ENCODE peak calls at places on chromosomes 4 and X, in nine cellular contexts. U is lung, V is SJCRH30, Y is small intestine, I is brain microvascular endothelial cell, X is heart left ventricle, R is RWPE2, L is neuronal stem cell, M is ovary. W is an unnamed sample.
A peak's percentile ranks its signal among the peaks of the same experiment; 100 is the strongest.

GRCh38 chr4:18691431-18692200 is 670.1 kb upstream of the LCORL start:
- DNase-seq in U (no peak), V (no peak), Y (no peak), I (no peak), X (no peak), R (no peak), L (no peak), M (no peak), W (no peak)

GRCh38 chr4:115234405-115235093 is 121.1 kb upstream of the NDST4 start:
- DNase-seq in U (no peak), V (peak; percentile 13), Y (peak; percentile 11), I (no peak), X (no peak), R (no peak), L (no peak), M (no peak), W (no peak)

GRCh38 chr4:73690051-73690744 is 50.2 kb upstream of the CXCL8 start:
- DNase-seq in U (no peak), V (no peak), Y (no peak), I (no peak), X (no peak), R (no peak), L (no peak), M (no peak), W (no peak)

GRCh38 chrX:68299923-68300322 is 133.4 kb downstream of the OPHN1 start:
- DNase-seq in U (no peak), V (no peak), Y (no peak), I (no peak), X (no peak), R (no peak), L (no peak), M (no peak), W (no peak)

GRCh38 chrX:150363561-150364346 is 637 bp downstream of the MAMLD1 start:
- DNase-seq in U (peak; percentile 35), V (peak; percentile 53), Y (no peak), I (no peak), X (peak; percentile 62), R (no peak), L (no peak), M (peak; percentile 68), W (peak; percentile 75)

GRCh38 chr4:147786031-147786430 is 54.1 kb downstream of the ARHGAP10 start:
- DNase-seq in U (no peak), V (no peak), Y (no peak), I (no peak), X (no peak), R (no peak), L (no peak), M (no peak), W (no peak)

GRCh38 chr4:126727461-126727860 is 905.3 kb upstream of the INTU start:
- DNase-seq in U (no peak), V (no peak), Y (no peak), I (peak; percentile 29), X (no peak), R (no peak), L (no peak), M (no peak), W (no peak)

GRCh38 chrX:49053223-49054072 is 5.4 kb upstream of the CCDC120 start:
- DNase-seq in U (peak; percentile 48), V (peak; percentile 75), Y (peak; percentile 29), I (peak; percentile 35), X (peak; percentile 74), R (no peak), L (peak; percentile 67), M (peak; percentile 83), W (no peak)

GRCh38 chr4:36414248-36414647 is 132.8 kb downstream of the DTHD1 start:
- DNase-seq in U (no peak), V (no peak), Y (peak; percentile 7), I (no peak), X (no peak), R (no peak), L (no peak), M (no peak), W (no peak)

GRCh38 chrX:22952011-22952410 is 47.7 kb upstream of the DDX53 start:
- DNase-seq in U (no peak), V (peak; percentile 5), Y (no peak), I (peak; percentile 59), X (no peak), R (no peak), L (no peak), M (no peak), W (no peak)

GRCh38 chr4:84319124-84319523 is 180.0 kb downstream of the NKX6-1 start:
- DNase-seq in U (peak; percentile 46), V (no peak), Y (no peak), I (peak; percentile 12), X (no peak), R (no peak), L (no peak), M (no peak), W (no peak)

GRCh38 chr4:37422638-37423037 is 178.1 kb downstream of the NWD2 start:
- DNase-seq in U (no peak), V (no peak), Y (no peak), I (no peak), X (no peak), R (no peak), L (no peak), M (no peak), W (no peak)

DNA sequence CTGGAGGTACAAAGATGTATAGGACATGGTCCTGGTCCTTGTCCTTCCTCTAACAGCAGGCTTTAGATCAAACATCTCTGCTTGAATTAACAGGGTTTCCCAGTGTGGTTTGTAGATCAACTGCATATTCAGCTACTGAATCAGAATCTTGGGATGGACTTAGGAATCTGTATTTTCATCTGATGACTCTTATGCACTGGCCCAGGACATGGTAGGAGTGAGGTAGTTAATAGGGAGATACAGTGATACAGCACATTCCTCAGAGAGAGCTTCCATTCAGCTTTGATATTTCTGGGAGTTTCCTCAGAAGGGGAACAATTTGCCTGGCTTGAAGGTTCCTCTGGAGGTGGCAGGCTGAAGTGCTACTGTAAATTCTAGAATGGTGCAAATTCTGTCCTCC is 203.1 kb downstream of the LARP7 start:
- DNase-seq in U (no peak), V (no peak), Y (no peak), I (peak; percentile 45), X (no peak), R (no peak), L (no peak), M (no peak), W (no peak)
- H3K27ac ChIP-seq in U (no peak overlapping the region), V (no peak overlapping the region), Y (no peak overlapping the region), I (no peak overlapping the region), X (no peak overlapping the region), R (no peak overlapping the region), L (no peak overlapping the region), M (no peak overlapping the region), W (no peak overlapping the region)

GRCh38 chrX:111680988-111681779 is at the start of gene ALG13:
- DNase-seq in U (peak; percentile 86), V (peak; percentile 95), Y (peak; percentile 82), I (peak; percentile 80), X (peak; percentile 92), R (peak; percentile 77), L (peak; percentile 62), M (peak; percentile 92), W (peak; percentile 89)
- H3K4me3 ChIP-seq in U (peak within 1 kb of the TSS; percentile 71), V (peak within 1 kb of the TSS; percentile 97), Y (peak within 1 kb of the TSS; percentile 60), I (peak within 1 kb of the TSS; percentile 72), X (peak within 1 kb of the TSS; percentile 72), R (peak within 1 kb of the TSS; percentile 95), L (peak within 1 kb of the TSS; percentile 94), M (peak within 1 kb of the TSS; percentile 82), W (peak within 1 kb of the TSS; percentile 84)

DNA sequence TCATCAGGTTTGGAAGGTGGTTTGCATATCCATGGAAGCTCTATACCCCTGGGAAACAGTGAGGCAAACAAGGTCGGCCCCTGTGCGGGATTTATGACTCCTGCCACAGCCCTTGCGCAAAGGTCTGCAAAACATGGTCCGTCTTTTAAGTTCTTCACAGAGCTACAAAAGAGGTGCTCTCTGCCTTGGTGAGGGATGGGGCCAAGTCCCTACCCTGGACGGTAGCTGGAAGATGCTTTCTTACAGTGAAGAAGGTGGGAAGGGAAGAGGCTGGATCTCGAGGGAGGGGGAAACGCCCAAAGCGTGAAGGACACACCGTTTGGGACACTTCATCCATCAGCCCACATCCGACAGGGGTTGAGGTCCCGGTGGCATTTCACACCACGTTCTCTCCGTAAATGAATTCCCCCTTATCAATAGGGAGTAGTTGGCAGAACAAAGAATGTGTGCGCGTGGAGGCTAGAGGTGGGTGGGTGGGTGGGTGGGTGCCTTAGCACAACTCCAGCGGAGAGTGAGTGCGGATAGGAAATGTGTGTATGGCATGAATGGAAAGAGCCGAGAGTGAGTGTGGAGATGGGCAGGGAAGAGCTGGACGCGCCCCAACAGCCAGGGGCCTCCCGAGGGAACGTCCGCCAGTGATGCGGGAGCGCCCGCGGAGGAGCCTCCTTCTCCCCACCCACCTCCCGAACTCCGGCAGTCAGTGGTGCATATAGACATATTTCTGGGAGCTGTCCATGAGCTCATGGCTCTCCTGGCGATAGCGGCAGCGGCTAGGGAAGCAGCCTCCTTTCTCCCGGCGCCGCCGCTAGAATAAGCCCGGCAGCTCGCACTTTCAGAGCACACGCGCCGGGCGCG is 68.3 kb downstream of the LARP7 start:
- DNase-seq in U (no peak), V (peak; percentile 71), Y (peak; percentile 13), I (peak; percentile 77), X (peak; percentile 73), R (peak; percentile 59), L (peak; percentile 35), M (peak; percentile 71), W (no peak)
- H3K27ac ChIP-seq in U (peak overlapping the region; percentile 91), V (no peak overlapping the region), Y (no peak overlapping the region), I (no peak overlapping the region), X (peak overlapping the region; percentile 58), R (no peak overlapping the region), L (no peak overlapping the region), M (no peak overlapping the region), W (no peak overlapping the region)

GRCh38 chr4:56435748-56436442 is at the start of gene PAICS:
- DNase-seq in U (peak; percentile 93), V (peak; percentile 99), Y (peak; percentile 93), I (peak; percentile 89), X (peak; percentile 97), R (peak; percentile 93), L (peak; percentile 98), M (peak; percentile 97), W (peak; percentile 93)

GRCh38 chr4:56434599-56435000 is 815 bp downstream of the PPAT start:
- DNase-seq in U (no peak), V (no peak), Y (peak; percentile 57), I (peak; percentile 66), X (no peak), R (no peak), L (no peak), M (no peak), W (no peak)

GRCh38 chr4:56430203-56430602 is 5.2 kb downstream of the PPAT start:
- DNase-seq in U (no peak), V (no peak), Y (no peak), I (no peak), X (no peak), R (no peak), L (no peak), M (no peak), W (no peak)

GRCh38 chr4:56435001-56435747 is at the start of gene PPAT:
- DNase-seq in U (peak; percentile 98), V (peak; percentile 99), Y (peak; percentile 98), I (peak; percentile 97), X (peak; percentile 99), R (peak; percentile 99), L (peak; percentile 99), M (peak; percentile 98), W (peak; percentile 98)

DNA sequence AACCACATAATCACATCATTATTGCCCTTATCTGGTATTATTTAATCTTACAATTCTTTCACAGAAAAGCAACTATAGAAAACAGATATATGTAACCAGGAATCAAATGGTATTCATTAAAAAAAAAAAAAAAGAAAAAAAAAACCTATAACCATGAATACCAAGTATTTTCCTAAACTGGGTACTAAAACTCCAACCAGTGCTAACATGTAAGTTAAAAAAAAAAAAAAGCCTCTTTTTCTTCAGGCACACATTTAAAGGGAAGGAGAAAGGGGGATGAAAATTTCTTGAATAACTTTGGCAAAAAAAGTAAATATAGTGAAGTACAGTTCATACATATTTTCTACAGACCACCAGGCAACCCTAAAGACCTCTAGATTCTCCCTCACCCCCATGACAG is 2.1 kb downstream of the PPAT start:
- DNase-seq in U (no peak), V (no peak), Y (no peak), I (no peak), X (no peak), R (no peak), L (no peak), M (no peak), W (no peak)
- H3K4me3 ChIP-seq in U (no peak overlapping the region), V (no peak overlapping the region), Y (no peak overlapping the region), I (no peak overlapping the region), X (no peak overlapping the region), R (no peak overlapping the region), L (no peak overlapping the region), M (no peak overlapping the region), W (no peak overlapping the region)